ENCODE peak calls at places on chromosomes 16 and 17, in six cellular contexts. L, B, N, E, F and J are unnamed samples.
A peak's percentile ranks its signal among the peaks of the same experiment; 100 is the strongest.

GRCh38 chr16:641326-642188 is at the start of gene MCRIP2:
- DNase-seq in L (peak; percentile 68), B (peak; percentile 84), N (peak; percentile 79), E (peak; percentile 80), F (peak; percentile 10), J (peak; percentile 70)

GRCh38 chr17:40345161-40346034 is 19.1 kb downstream of the GJD3 start:
- DNase-seq in L (peak; percentile 28), B (peak; percentile 84), N (no peak), E (peak; percentile 83), F (no peak), J (peak; percentile 27)

GRCh38 chr17:7260601-7261376 is 1.5 kb downstream of the CLDN7 start:
- DNase-seq in L (peak; percentile 39), B (no peak), N (no peak), E (peak; percentile 73), F (no peak), J (no peak)

GRCh38 chr16:4788910-4789309 is 765 bp upstream of the SEPTIN12 start:
- DNase-seq in L (no peak), B (no peak), N (no peak), E (no peak), F (no peak), J (no peak)

GRCh38 chr16:60127196-60127595 is 1393.1 kb upstream of the GOT2 start:
- DNase-seq in L (no peak), B (no peak), N (no peak), E (no peak), F (no peak), J (no peak)

GRCh38 chr16:77683845-77684526 is 38.3 kb upstream of the NUDT7 start:
- DNase-seq in L (no peak), B (no peak), N (no peak), E (no peak), F (no peak), J (no peak)

GRCh38 chr16:1154291-1154886 is 1.5 kb downstream of the CACNA1H start:
- DNase-seq in L (no peak), B (no peak), N (no peak), E (no peak), F (no peak), J (no peak)

GRCh38 chr16:1119766-1120611 is 23.9 kb upstream of the C1QTNF8 start:
- DNase-seq in L (no peak), B (no peak), N (no peak), E (peak; percentile 43), F (no peak), J (no peak)

GRCh38 chr16:53908731-53909130 is 204.8 kb downstream of the FTO start:
- DNase-seq in L (no peak), B (no peak), N (no peak), E (no peak), F (no peak), J (no peak)

GRCh38 chr17:81871387-81872120 is 417 bp upstream of the ARHGDIA start:
- DNase-seq in L (peak; percentile 95), B (peak; percentile 96), N (peak; percentile 96), E (peak; percentile 86), F (peak; percentile 77), J (peak; percentile 48)

GRCh38 chr16:69691980-69692911 is 34.1 kb downstream of the NQO1 start:
- DNase-seq in L (no peak), B (no peak), N (no peak), E (no peak), F (no peak), J (no peak)

GRCh38 chr17:41061969-41062368 is 2.1 kb upstream of the KRTAP2-3 start:
- DNase-seq in L (no peak), B (no peak), N (no peak), E (no peak), F (no peak), J (no peak)

GRCh38 chr16:1964046-1964505 is 550 bp downstream of the RPS2 start:
- DNase-seq in L (peak; percentile 44), B (no peak), N (no peak), E (peak; percentile 42), F (no peak), J (no peak)

GRCh38 chr17:10127819-10128375 is 70.5 kb downstream of the GAS7 start:
- DNase-seq in L (no peak), B (peak; percentile 74), N (no peak), E (no peak), F (no peak), J (no peak)

GRCh38 chr17:28020515-28020914 is 22.0 kb upstream of the NLK start:
- DNase-seq in L (no peak), B (no peak), N (no peak), E (no peak), F (no peak), J (no peak)

GRCh38 chr16:88505405-88506082 is 52.5 kb downstream of the ZFPM1 start:
- DNase-seq in L (peak; percentile 54), B (no peak), N (peak; percentile 45), E (peak; percentile 93), F (peak; percentile 46), J (no peak)

GRCh38 chr16:359067-359763 is 6.7 kb upstream of the AXIN1 start:
- DNase-seq in L (no peak), B (no peak), N (no peak), E (no peak), F (no peak), J (no peak)

GRCh38 chr16:50299508-50300105 is 33.3 kb downstream of the ADCY7 start:
- DNase-seq in L (no peak), B (peak; percentile 40), N (no peak), E (no peak), F (no peak), J (no peak)

GRCh38 chr17:62688398-62689140 is 61.1 kb downstream of the MRC2 start:
- DNase-seq in L (no peak), B (no peak), N (no peak), E (no peak), F (peak; percentile 85), J (no peak)

GRCh38 chr16:83689385-83689831 is 118.4 kb upstream of the HSBP1 start:
- DNase-seq in L (no peak), B (no peak), N (no peak), E (no peak), F (no peak), J (no peak)

GRCh38 chr16:7646831-7647230 is 314.2 kb downstream of the RBFOX1 start:
- DNase-seq in L (no peak), B (no peak), N (no peak), E (no peak), F (no peak), J (no peak)

GRCh38 chr16:88014201-88014781 is 63.1 kb downstream of the BANP start:
- DNase-seq in L (no peak), B (no peak), N (no peak), E (no peak), F (no peak), J (no peak)